ENCODE peak calls at places on chromosomes 13 and 19, in six cellular contexts. W, E, D, N, V and T are unnamed samples.

GRCh38 chr19:11180346-11180745 is 17.0 kb downstream of the KANK2 start:
- DNase-seq in W (no peak), E (no peak), D (no peak), N (no peak), V (no peak), T (no peak)

GRCh38 chr19:4279530-4280422 is 710 bp downstream of the SHD start:
- DNase-seq in W (no peak), E (peak), D (peak), N (no peak), V (no peak), T (peak)

GRCh38 chr19:31113250-31113685 is 236.0 kb downstream of the TSHZ3 start:
- DNase-seq in W (no peak), E (no peak), D (no peak), N (no peak), V (no peak), T (no peak)

GRCh38 chr13:112466132-112467025 is 90.2 kb downstream of the SPACA7 start:
- DNase-seq in W (no peak), E (no peak), D (no peak), N (no peak), V (no peak), T (no peak)

GRCh38 chr19:38194061-38194701 is 29.8 kb downstream of the DPF1 start:
- DNase-seq in W (no peak), E (no peak), D (no peak), N (no peak), V (no peak), T (no peak)

GRCh38 chr13:53131361-53131760 is 102.7 kb downstream of the OLFM4 start:
- DNase-seq in W (no peak), E (no peak), D (no peak), N (no peak), V (no peak), T (no peak)

GRCh38 chr13:50894042-50894441 is 15.5 kb upstream of the RNASEH2B start:
- DNase-seq in W (no peak), E (no peak), D (no peak), N (no peak), V (no peak), T (no peak)

GRCh38 chr13:98144501-98145350 is 1.8 kb downstream of the FARP1 start:
- DNase-seq in W (no peak), E (peak), D (peak), N (no peak), V (no peak), T (peak)

GRCh38 chr13:93559718-93560117 is 333.1 kb downstream of the GPC6 start:
- DNase-seq in W (no peak), E (no peak), D (no peak), N (no peak), V (no peak), T (no peak)

GRCh38 chr13:25980255-25980654 is 71.6 kb downstream of the SHISA2 start:
- DNase-seq in W (no peak), E (peak), D (peak), N (no peak), V (no peak), T (peak)

GRCh38 chr13:107301724-107302374 is 733.9 kb upstream of the ARGLU1 start:
- DNase-seq in W (no peak), E (peak), D (no peak), N (no peak), V (no peak), T (peak)

GRCh38 chr13:20231839-20232555 is at the start of gene GJB6:
- DNase-seq in W (no peak), E (peak), D (peak), N (peak), V (no peak), T (no peak)

GRCh38 chr19:6103217-6103644 is 7.1 kb downstream of the RFX2 start:
- DNase-seq in W (peak), E (no peak), D (no peak), N (peak), V (no peak), T (no peak)

GRCh38 chr19:8334458-8335342 is 8.4 kb downstream of the KANK3 start:
- DNase-seq in W (no peak), E (peak), D (peak), N (peak), V (peak), T (peak)

GRCh38 chr13:98626298-98626940 is 49.5 kb upstream of the STK24 start:
- DNase-seq in W (no peak), E (no peak), D (no peak), N (no peak), V (no peak), T (no peak)

GRCh38 chr13:107124129-107124718 is 556.3 kb upstream of the ARGLU1 start:
- DNase-seq in W (no peak), E (peak), D (peak), N (no peak), V (no peak), T (no peak)

GRCh38 chr13:20206065-20206725 is 13.5 kb upstream of the GJB2 start:
- DNase-seq in W (no peak), E (no peak), D (no peak), N (no peak), V (no peak), T (no peak)

GRCh38 chr19:14333101-14333871 is 48.0 kb upstream of the ADGRE5 start:
- DNase-seq in W (peak), E (peak), D (peak), N (peak), V (peak), T (no peak)

GRCh38 chr13:42073683-42074082 is 25.2 kb downstream of the DGKH start:
- DNase-seq in W (no peak), E (no peak), D (no peak), N (no peak), V (no peak), T (no peak)

GRCh38 chr19:45517641-45518468 is 10.6 kb downstream of the VASP start:
- DNase-seq in W (no peak), E (no peak), D (no peak), N (no peak), V (peak), T (no peak)

GRCh38 chr13:114019367-114019766 is 45.5 kb upstream of the C13orf46 start:
- DNase-seq in W (no peak), E (peak), D (peak), N (no peak), V (no peak), T (peak)

GRCh38 chr13:108297114-108297513 is 27.6 kb downstream of the TNFSF13B start:
- DNase-seq in W (no peak), E (no peak), D (no peak), N (no peak), V (no peak), T (no peak)

DNA sequence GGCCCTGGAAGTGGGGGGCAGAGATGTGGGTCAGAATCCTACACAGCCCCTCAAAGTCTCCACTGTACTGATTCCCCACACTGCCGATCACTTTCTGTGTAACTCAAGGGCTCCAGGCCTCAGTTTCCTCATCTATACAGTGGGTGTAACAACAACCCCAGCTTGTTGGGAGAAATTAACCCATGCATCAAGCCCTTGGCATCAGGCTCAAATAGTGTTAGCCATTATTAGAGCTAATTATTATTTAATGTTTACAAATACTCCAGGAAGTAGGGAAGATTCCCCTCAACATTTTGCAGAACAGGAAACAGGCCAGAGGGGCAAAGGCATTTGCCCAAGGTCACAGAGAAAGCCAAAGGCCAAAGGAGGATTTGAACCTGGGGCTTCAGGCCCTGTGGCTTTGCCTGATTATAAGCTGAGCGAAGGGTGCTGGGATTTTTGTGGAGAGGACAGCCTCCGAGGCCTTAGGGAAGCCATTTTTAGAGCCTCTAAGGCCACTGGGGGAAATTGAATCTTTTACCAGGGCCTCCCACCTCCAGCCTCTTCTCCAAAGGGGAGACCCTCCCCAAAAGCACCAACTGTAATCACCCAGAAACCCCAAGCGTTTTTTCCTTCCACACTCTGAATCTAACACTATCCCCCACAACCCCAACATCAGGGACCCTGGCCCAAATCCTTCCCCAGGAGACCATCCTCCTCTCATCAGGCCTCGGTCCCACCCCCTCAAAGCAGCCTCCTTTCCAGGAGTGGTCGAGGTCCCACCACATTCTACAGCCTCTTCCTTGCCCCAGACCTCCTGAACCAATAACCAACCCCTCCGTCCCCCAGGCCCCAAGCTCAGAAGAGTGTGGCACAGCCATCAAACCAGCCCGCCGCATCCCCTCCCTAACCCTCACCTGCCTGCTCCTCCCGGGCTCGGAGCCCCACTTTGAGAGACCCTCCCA is 1.1 kb downstream of the FKBP8 start:
- DNase-seq in W (no peak), E (peak), D (no peak), N (no peak), V (peak), T (no peak)
- H3K27ac ChIP-seq in W (peak), E (peak), D (peak), N (peak), V (peak), T (peak)

GRCh38 chr19:41410655-41411054 is 13.0 kb downstream of the BCKDHA start:
- DNase-seq in W (no peak), E (no peak), D (no peak), N (no peak), V (no peak), T (no peak)

GRCh38 chr19:41407271-41407670 is 9.7 kb downstream of the BCKDHA start:
- DNase-seq in W (no peak), E (peak), D (no peak), N (no peak), V (no peak), T (no peak)

GRCh38 chr19:41409288-41409687 is 11.7 kb downstream of the BCKDHA start:
- DNase-seq in W (peak), E (no peak), D (no peak), N (peak), V (no peak), T (no peak)

GRCh38 chr19:41405776-41406175 is 8.2 kb downstream of the BCKDHA start:
- DNase-seq in W (peak), E (no peak), D (no peak), N (no peak), V (no peak), T (no peak)

DNA sequence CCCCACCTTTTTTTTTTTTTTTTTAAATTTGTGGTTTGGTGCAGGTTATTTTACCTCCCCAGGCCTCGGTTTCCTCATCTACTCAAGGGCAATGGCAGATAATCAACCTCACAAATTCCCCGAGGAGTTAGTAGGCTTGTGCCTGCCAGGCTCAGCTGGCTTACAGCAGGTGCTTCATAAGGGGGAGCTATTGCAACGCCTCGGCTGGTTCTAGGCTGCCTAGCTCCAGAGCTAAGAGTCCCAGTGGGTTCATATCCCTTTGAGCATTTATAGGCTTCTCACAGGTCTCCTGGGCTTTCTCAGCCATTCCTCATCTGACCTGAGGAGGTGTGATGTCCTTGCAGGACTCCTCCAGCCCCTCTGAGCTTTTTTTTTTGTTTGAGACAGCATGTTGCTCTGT is 10.6 kb downstream of the BCKDHA start:
- DNase-seq in W (no peak), E (no peak), D (no peak), N (no peak), V (no peak), T (no peak)
- TF ChIP-seq CTCF in W (no peak), E (no peak), D (no peak), N (no peak), V (peak), T (peak)

GRCh38 chr13:36769126-36769525 is 49.9 kb upstream of the RFXAP start:
- DNase-seq in W (no peak), E (no peak), D (no peak), N (no peak), V (no peak), T (no peak)

GRCh38 chr13:36769545-36769944 is 49.5 kb upstream of the RFXAP start:
- DNase-seq in W (no peak), E (no peak), D (no peak), N (no peak), V (no peak), T (no peak)

GRCh38 chr13:36764957-36765356 is 54.1 kb upstream of the RFXAP start:
- DNase-seq in W (no peak), E (no peak), D (no peak), N (no peak), V (no peak), T (no peak)

GRCh38 chr13:36766295-36766694 is 52.7 kb upstream of the RFXAP start:
- DNase-seq in W (no peak), E (no peak), D (no peak), N (no peak), V (no peak), T (no peak)

DNA sequence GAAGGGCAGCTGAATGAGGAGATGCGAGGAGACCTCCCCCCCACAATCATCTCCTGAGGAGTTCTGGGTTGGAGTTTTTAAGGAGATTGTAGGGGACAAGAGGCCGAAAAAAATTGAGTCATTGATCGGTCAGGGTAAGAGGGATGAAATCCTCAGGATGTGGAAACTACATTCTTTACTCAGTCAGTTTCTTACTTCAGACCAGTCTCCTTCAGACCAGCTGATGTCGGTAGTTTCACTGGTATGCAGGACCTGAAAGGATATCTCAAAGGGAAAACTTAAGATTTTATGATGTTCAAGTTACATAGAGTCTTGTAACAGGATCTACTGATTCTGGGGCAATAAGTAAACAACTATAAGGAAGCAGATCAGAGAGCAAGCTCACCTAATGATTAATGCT is 51.7 kb upstream of the RFXAP start:
- DNase-seq in W (no peak), E (no peak), D (no peak), N (no peak), V (no peak), T (no peak)
- H3K27ac ChIP-seq in W (no peak), E (no peak), D (no peak), N (no peak), V (no peak), T (no peak)

GRCh38 chr19:54477650-54478049 is 4.6 kb upstream of the CDC42EP5 start:
- DNase-seq in W (no peak), E (no peak), D (no peak), N (no peak), V (peak), T (no peak)
- TF ChIP-seq CTCF in W (no peak), E (peak), D (peak), N (no peak), V (peak), T (peak)

DNA sequence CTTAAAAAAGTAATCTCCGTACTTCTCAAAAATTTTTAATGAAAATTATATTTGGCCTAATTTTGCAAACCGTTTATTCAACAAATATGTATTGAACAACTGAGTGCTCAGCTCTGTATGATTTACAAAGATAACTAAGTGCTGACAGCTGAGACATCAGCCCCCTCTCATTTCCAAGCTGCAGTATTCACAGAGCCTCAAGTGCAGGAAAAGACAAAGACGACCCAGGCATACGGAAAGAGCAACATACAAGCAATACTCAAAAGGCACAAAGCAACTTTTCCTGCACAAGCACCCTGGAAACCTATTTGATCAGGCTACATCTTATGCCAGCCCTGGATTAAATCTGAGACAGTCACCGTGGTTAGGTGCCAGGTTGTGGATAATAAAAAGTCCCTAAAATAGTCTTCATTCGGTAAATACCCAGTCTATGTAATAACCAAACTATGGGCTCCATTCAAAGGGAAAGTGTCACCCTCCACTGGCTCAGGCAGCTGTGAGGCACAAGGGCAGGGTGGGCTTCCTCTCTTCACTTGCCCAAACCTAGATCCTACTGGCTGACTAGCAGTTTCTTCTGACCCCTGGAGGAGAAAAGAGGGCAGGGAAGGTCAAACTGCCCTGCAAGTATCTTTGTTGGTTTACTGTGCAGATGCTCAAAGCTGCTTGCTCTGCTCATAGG is 65.5 kb downstream of the TBC1D4 start:
- DNase-seq in W (no peak), E (no peak), D (no peak), N (no peak), V (no peak), T (no peak)
- H3K27ac ChIP-seq in W (peak), E (no peak), D (peak), N (peak), V (no peak), T (no peak)

GRCh38 chr19:39406656-39407393 is at the start of gene ZFP36:
- DNase-seq in W (peak), E (peak), D (peak), N (peak), V (peak), T (peak)
- TF ChIP-seq CTCF in W (no peak), E (no peak), D (peak), N (no peak), V (peak), T (no peak)

GRCh38 chr13:73519720-73520119 is 460.9 kb downstream of the KLF5 start:
- DNase-seq in W (no peak), E (no peak), D (no peak), N (no peak), V (no peak), T (no peak)

GRCh38 chr13:73513751-73514150 is 454.9 kb downstream of the KLF5 start:
- DNase-seq in W (no peak), E (no peak), D (no peak), N (no peak), V (no peak), T (no peak)

DNA sequence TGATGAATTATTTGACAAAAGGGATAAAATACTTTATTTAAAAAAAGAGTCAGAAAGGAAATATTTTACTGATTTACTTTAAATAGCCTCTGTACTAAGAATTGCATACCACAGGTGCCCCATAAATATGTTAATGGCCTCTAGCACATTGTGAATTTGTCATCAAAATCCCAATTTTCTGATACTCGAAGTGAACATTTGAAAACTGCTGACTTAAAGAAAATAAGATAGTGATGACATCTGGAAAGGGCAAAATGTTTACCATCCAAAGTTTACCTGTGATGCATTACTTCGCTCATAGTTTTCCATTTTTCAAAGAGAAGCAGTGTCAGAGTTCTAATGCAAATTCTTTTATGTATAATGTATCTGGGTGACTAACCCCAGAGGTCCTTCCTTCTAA is 455.4 kb downstream of the KLF5 start:
- DNase-seq in W (no peak), E (no peak), D (no peak), N (no peak), V (no peak), T (no peak)
- H3K27ac ChIP-seq in W (no peak), E (no peak), D (no peak), N (no peak), V (no peak), T (no peak)

DNA sequence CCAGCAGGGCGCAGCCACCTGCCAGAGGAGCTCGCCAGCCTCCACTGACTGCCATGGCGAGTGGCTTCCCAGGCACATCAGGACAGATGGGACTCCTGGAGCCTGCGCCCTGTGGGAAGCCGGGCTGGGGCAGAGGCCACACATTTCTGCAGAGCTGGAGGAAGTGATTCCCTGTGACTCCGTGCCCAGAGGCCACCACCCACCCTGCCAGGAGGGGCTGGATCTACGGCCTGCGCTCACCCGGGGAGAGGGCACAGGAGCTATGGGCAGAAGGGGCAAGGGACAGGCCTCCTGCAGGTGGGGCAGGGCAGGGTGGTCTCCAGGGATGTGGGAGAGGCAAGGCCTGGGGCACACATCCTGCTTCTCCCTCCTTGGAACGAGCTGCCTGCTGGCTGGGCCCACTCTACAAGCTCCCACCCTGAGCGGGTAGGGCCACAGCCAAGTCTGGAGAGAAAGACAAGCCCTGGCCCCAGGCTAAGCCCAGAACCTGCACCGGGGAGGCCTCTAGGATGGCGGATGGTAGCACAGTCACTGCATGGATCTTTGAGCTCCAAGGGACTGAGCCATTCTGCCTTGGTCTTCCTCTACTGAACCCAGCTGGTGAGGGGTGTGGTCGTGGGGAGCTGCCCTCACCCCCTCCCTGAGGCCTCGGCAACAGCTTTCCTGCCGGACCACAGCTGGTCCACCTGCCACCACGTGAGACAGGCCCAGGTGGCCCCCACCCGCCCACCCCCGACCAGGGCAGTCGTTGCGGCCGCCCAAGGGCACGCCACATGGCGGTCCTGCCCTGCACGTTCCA is 40.6 kb downstream of the CEBPG start:
- DNase-seq in W (no peak), E (no peak), D (peak), N (no peak), V (no peak), T (no peak)
- TF ChIP-seq CTCF in W (no peak), E (no peak), D (no peak), N (no peak), V (no peak), T (no peak)